ENCODE peak calls at places on chromosomes 11 and 22, in nine cellular contexts. W is BE2C, S is body of pancreas, Y is heart right ventricle, Q is endodermal cell, C is ovary, E is psoas muscle, J is spleen, B is suprapubic skin. N is an unnamed sample.

GRCh38 chr22:44567846-44568493 is 69.9 kb upstream of the RTL6 start:
- DNase-seq in W (peak; percentile 70), S (peak; percentile 56), Y (peak; percentile 30), Q (peak; percentile 85), C (peak; percentile 10), E (peak; percentile 55), J (peak; percentile 79), B (peak; percentile 57), N (no peak)

GRCh38 chr11:86797133-86797532 is 3.2 kb upstream of the PRSS23 start:
- DNase-seq in W (no peak), S (no peak), Y (no peak), Q (no peak), C (no peak), E (no peak), J (no peak), B (no peak), N (no peak)

GRCh38 chr11:330694-331314 is 10.1 kb upstream of the IFITM3 start:
- DNase-seq in W (no peak), S (no peak), Y (no peak), Q (peak; percentile 36), C (no peak), E (no peak), J (peak; percentile 85), B (peak; percentile 55), N (no peak)

GRCh38 chr11:72781063-72781312 is 12.9 kb downstream of the STARD10 start:
- DNase-seq in W (no peak), S (peak; percentile 79), Y (no peak), Q (peak; percentile 74), C (no peak), E (no peak), J (no peak), B (no peak), N (no peak)

GRCh38 chr11:69921429-69922014 is 102.3 kb upstream of the FGF3 start:
- DNase-seq in W (no peak), S (no peak), Y (no peak), Q (peak; percentile 54), C (no peak), E (no peak), J (peak; percentile 59), B (peak; percentile 53), N (no peak)

GRCh38 chr11:44332665-44333064 is 22.7 kb upstream of the ALX4 start:
- DNase-seq in W (no peak), S (no peak), Y (no peak), Q (no peak), C (no peak), E (no peak), J (no peak), B (no peak), N (no peak)

GRCh38 chr11:116871248-116871647 is 33.8 kb upstream of the APOA1 start:
- DNase-seq in W (no peak), S (no peak), Y (peak; percentile 44), Q (no peak), C (no peak), E (no peak), J (no peak), B (no peak), N (no peak)

GRCh38 chr11:66936326-66936725 is 21.9 kb downstream of the PC start:
- DNase-seq in W (no peak), S (no peak), Y (no peak), Q (no peak), C (no peak), E (no peak), J (no peak), B (no peak), N (no peak)

GRCh38 chr11:17741487-17741886 is 6.9 kb downstream of the KCNC1 start:
- DNase-seq in W (no peak), S (no peak), Y (no peak), Q (no peak), C (no peak), E (peak; percentile 32), J (peak; percentile 63), B (peak; percentile 30), N (no peak)

GRCh38 chr11:131770801-131771200 is 400.4 kb downstream of the NTM start:
- DNase-seq in W (no peak), S (no peak), Y (no peak), Q (no peak), C (no peak), E (no peak), J (no peak), B (no peak), N (no peak)

GRCh38 chr22:30435674-30436126 is 10.1 kb downstream of the MTFP1 start:
- DNase-seq in W (no peak), S (peak; percentile 52), Y (peak; percentile 45), Q (no peak), C (no peak), E (peak; percentile 64), J (peak; percentile 91), B (no peak), N (no peak)

GRCh38 chr11:125338435-125338834 is 157.6 kb downstream of the FEZ1 start:
- DNase-seq in W (no peak), S (no peak), Y (no peak), Q (no peak), C (no peak), E (no peak), J (peak; percentile 25), B (peak; percentile 20), N (no peak)

GRCh38 chr11:62555464-62556092 is 9.0 kb upstream of the AHNAK start:
- DNase-seq in W (no peak), S (peak; percentile 50), Y (no peak), Q (no peak), C (no peak), E (peak; percentile 61), J (no peak), B (peak; percentile 74), N (no peak)

GRCh38 chr22:43200031-43200430 is 13.1 kb upstream of the TTLL12 start:
- DNase-seq in W (no peak), S (no peak), Y (no peak), Q (no peak), C (no peak), E (peak; percentile 45), J (no peak), B (no peak), N (no peak)
- TF ChIP-seq CTCF in W (no peak), S (no peak), Y (no peak), Q (no peak), C (no peak), E (no peak), J (no peak), B (no peak), N (no peak)

GRCh38 chr11:57320719-57321387 is 3.9 kb downstream of the TNKS1BP1 start:
- DNase-seq in W (no peak), S (peak; percentile 64), Y (no peak), Q (no peak), C (no peak), E (peak; percentile 48), J (no peak), B (no peak), N (no peak)
- H3K4me1 ChIP-seq in W (peaks cover 8% of the 10 kb centered on the region), S (peaks cover 84% of the 10 kb centered on the region), Y (peaks cover 71% of the 10 kb centered on the region), Q (peaks cover 26% of the 10 kb centered on the region), C (peaks cover 35% of the 10 kb centered on the region), E (peaks cover 66% of the 10 kb centered on the region), J (peaks cover 29% of the 10 kb centered on the region), B (peaks cover 86% of the 10 kb centered on the region), N (peaks cover 85% of the 10 kb centered on the region)

DNA sequence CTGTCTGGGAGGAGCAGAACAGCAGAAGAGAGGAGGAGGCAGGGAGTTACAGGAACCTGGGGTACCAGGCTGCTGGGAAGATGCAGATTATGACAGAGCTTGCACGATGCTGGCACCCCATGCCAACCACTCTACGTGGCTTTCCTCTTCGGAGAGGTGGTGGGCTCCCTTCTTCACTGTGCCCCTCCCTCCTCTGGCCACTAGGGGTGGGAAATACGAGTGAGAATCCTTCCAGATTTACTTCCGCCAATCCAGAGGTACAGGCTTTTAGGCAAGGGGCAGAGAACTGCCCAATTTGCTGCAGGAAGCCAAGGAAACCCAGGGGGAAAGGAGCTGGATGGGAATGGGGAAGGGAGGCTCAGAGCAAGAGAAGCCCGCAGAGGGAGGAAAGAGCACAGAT is 12.3 kb downstream of the HYOU1 start:
- DNase-seq in W (no peak), S (no peak), Y (no peak), Q (peak; percentile 69), C (no peak), E (no peak), J (peak; percentile 30), B (no peak), N (no peak)
- TF ChIP-seq CTCF in W (peak; percentile 42), S (peak; percentile 6), Y (no peak), Q (peak; percentile 66), C (no peak), E (no peak), J (no peak), B (no peak), N (peak; percentile 5)

GRCh38 chr11:111566324-111566723 is 25.8 kb downstream of the LAYN start:
- DNase-seq in W (no peak), S (no peak), Y (no peak), Q (no peak), C (no peak), E (no peak), J (no peak), B (no peak), N (no peak)
- H3K4me1 ChIP-seq in W (peaks cover 8% of the 10 kb centered on the region), S (peaks cover 11% of the 10 kb centered on the region), Y (no peaks in the 10 kb centered on the region), Q (no peaks in the 10 kb centered on the region), C (peaks cover 9% of the 10 kb centered on the region), E (peaks cover 8% of the 10 kb centered on the region), J (no peaks in the 10 kb centered on the region), B (peaks cover 2% of the 10 kb centered on the region), N (peaks cover 6% of the 10 kb centered on the region)

GRCh38 chr11:30131535-30131934 is 99.3 kb upstream of the FSHB start:
- DNase-seq in W (no peak), S (peak; percentile 32), Y (no peak), Q (no peak), C (no peak), E (no peak), J (no peak), B (no peak), N (no peak)
- TF ChIP-seq CTCF in W (no peak), S (peak; percentile 35), Y (no peak), Q (no peak), C (no peak), E (no peak), J (no peak), B (no peak), N (no peak)

N was measured in vagina.